ENCODE peak calls at places on chromosomes 12 and 14, in six cellular contexts. Z is psoas muscle, A is adrenal gland, S is PC-3, V is foreskin keratinocyte, U is HCT116. O is an unnamed sample.

GRCh38 chr12:88897723-88898122 is 317.5 kb upstream of the KITLG start:
- DNase-seq in Z (no peak), A (no peak), S (no peak), V (no peak), U (no peak), O (no peak)

GRCh38 chr14:76784881-76785280 is 23.6 kb downstream of the VASH1 start:
- DNase-seq in Z (peak; percentile 76), A (peak; percentile 72), S (peak; percentile 77), V (peak; percentile 13), U (peak; percentile 60), O (peak; percentile 82)

GRCh38 chr12:113071063-113071426 is 14.5 kb downstream of the DTX1 start:
- DNase-seq in Z (no peak), A (no peak), S (no peak), V (no peak), U (no peak), O (no peak)

GRCh38 chr12:34405286-34406227 is 383.3 kb downstream of the ALG10 start:
- DNase-seq in Z (peak; percentile 2), A (peak; percentile 3), S (no peak), V (no peak), U (no peak), O (no peak)

GRCh38 chr12:94689646-94690036 is 39.3 kb upstream of the TMCC3 start:
- DNase-seq in Z (peak; percentile 25), A (no peak), S (no peak), V (no peak), U (no peak), O (no peak)

GRCh38 chr12:40586823-40587222 is 105.4 kb upstream of the CNTN1 start:
- DNase-seq in Z (no peak), A (no peak), S (no peak), V (peak; percentile 31), U (no peak), O (no peak)

GRCh38 chr12:30564394-30564793 is 131.3 kb downstream of the IPO8 start:
- DNase-seq in Z (no peak), A (no peak), S (no peak), V (no peak), U (no peak), O (no peak)

GRCh38 chr12:14327717-14328116 is 37.8 kb upstream of the ATF7IP start:
- DNase-seq in Z (no peak), A (no peak), S (no peak), V (no peak), U (no peak), O (no peak)

GRCh38 chr12:57268264-57268663 is 17.3 kb upstream of the STAC3 start:
- DNase-seq in Z (no peak), A (no peak), S (peak; percentile 15), V (no peak), U (no peak), O (no peak)

GRCh38 chr12:12891646-12892355 is 439 bp downstream of the GPRC5A start:
- DNase-seq in Z (no peak), A (no peak), S (no peak), V (no peak), U (no peak), O (no peak)

GRCh38 chr14:64673748-64674147 is 30.5 kb upstream of the PLEKHG3 start:
- DNase-seq in Z (no peak), A (no peak), S (no peak), V (peak; percentile 79), U (no peak), O (no peak)

GRCh38 chr12:102023343-102023930 is 38.4 kb downstream of the WASHC3 start:
- DNase-seq in Z (no peak), A (no peak), S (no peak), V (no peak), U (no peak), O (no peak)

GRCh38 chr12:20132818-20133217 is 235.5 kb upstream of the PDE3A start:
- DNase-seq in Z (no peak), A (no peak), S (no peak), V (no peak), U (no peak), O (no peak)

GRCh38 chr12:124618291-124618902 is 51.0 kb upstream of the NCOR2 start:
- DNase-seq in Z (no peak), A (no peak), S (no peak), V (peak; percentile 94), U (no peak), O (no peak)

GRCh38 chr12:95413576-95413975 is 60.4 kb upstream of the METAP2 start:
- DNase-seq in Z (no peak), A (no peak), S (no peak), V (no peak), U (no peak), O (no peak)

GRCh38 chr12:53190108-53190729 is 9.5 kb upstream of the CSAD start:
- DNase-seq in Z (peak; percentile 83), A (peak; percentile 71), S (peak; percentile 52), V (no peak), U (peak; percentile 23), O (no peak)

GRCh38 chr14:33668066-33668465 is 282.8 kb downstream of the EGLN3 start:
- DNase-seq in Z (no peak), A (no peak), S (peak; percentile 69), V (no peak), U (no peak), O (no peak)

DNA sequence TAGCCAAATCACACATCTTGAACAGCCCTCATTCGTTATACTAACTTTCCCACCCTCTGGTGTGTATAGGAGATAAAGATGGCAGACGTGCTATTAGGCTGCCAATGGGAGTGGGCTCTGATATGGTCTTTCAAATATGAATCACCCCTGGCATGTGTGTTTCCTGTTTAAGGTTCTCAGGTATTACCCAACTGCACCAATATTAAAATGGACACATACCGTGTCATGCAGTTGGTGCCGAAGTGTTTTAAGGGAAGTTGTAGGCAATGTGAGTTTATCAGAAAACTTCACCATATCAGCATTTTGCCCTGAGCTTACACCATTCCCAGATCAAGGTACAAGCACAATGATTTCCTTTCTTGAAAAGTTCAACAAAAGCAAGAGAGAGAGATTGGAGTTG is 33.5 kb downstream of the CHST11 start:
- DNase-seq in Z (no peak), A (no peak), S (no peak), V (no peak), U (no peak), O (no peak)
- H3K27ac ChIP-seq in Z (no peak overlapping the region), A (no peak overlapping the region), S (no peak overlapping the region), V (no peak overlapping the region), U (no peak overlapping the region), O (no peak overlapping the region)

DNA sequence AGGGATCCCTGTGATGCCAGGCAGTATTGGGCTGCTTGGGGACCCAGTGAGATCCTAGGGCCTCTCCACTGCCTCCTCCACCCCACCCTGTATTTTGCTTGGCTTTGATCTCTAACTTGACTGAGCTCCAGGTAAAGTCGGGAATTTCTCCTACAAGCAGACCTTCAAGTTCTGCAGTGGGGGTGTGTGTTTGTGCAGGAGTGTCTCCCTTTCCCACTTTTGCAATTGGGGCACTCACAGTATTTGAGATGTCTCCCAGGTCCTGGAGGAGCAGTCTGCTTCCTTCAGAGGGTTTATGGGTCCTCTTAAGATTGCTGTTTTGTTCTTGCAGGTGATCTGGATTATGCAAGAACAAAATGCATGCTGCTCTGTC is 68.9 kb downstream of the ALG10B start:
- DNase-seq in Z (no peak), A (no peak), S (peak; percentile 49), V (no peak), U (no peak), O (no peak)
- H3K27ac ChIP-seq in Z (no peak overlapping the region), A (no peak overlapping the region), S (peak overlapping the region; percentile 96), V (no peak overlapping the region), U (no peak overlapping the region), O (no peak overlapping the region)

GRCh38 chr14:69317780-69318179 is 57.8 kb downstream of the GALNT16 start:
- DNase-seq in Z (no peak), A (no peak), S (no peak), V (no peak), U (no peak), O (no peak)

GRCh38 chr14:69318901-69319475 is 59.0 kb downstream of the GALNT16 start:
- DNase-seq in Z (no peak), A (no peak), S (no peak), V (no peak), U (no peak), O (no peak)

GRCh38 chr14:69316449-69317391 is 56.8 kb downstream of the GALNT16 start:
- DNase-seq in Z (peak; percentile 60), A (peak; percentile 35), S (peak; percentile 94), V (peak; percentile 54), U (no peak), O (no peak)

GRCh38 chr14:69318241-69318640 is 58.3 kb downstream of the GALNT16 start:
- DNase-seq in Z (no peak), A (no peak), S (no peak), V (no peak), U (no peak), O (no peak)

DNA sequence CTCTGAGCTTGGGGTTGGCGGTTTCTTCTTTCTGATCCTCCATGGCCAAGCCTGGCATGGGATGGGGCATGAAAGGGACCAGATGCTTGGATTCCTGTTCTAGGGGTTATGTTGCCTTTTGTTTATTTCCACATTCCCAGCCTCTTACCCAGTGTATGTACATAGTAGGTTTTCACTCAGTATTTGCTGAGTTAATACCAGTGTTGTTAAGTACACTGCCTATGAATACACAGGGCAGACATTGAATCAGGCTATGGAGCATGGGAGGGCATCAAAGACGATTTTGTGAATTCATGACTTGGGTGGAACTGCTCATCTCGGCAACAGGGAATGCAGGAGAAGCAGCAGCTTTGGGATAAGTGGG is 57.4 kb downstream of the GALNT16 start:
- DNase-seq in Z (no peak), A (no peak), S (peak; percentile 72), V (no peak), U (no peak), O (no peak)
- H3K27ac ChIP-seq in Z (no peak overlapping the region), A (no peak overlapping the region), S (peak overlapping the region; percentile 52), V (no peak overlapping the region), U (no peak overlapping the region), O (no peak overlapping the region)

GRCh38 chr14:74522740-74523139 is 29.2 kb downstream of the ISCA2 start:
- DNase-seq in Z (peak; percentile 7), A (no peak), S (no peak), V (no peak), U (no peak), O (no peak)

GRCh38 chr14:74521756-74522155 is 28.2 kb downstream of the ISCA2 start:
- DNase-seq in Z (no peak), A (no peak), S (no peak), V (no peak), U (no peak), O (no peak)

GRCh38 chr14:74525361-74525851 is 31.8 kb downstream of the ISCA2 start:
- DNase-seq in Z (no peak), A (no peak), S (no peak), V (no peak), U (no peak), O (no peak)

GRCh38 chr14:74524813-74525135 is 31.2 kb downstream of the ISCA2 start:
- DNase-seq in Z (no peak), A (no peak), S (no peak), V (no peak), U (no peak), O (no peak)

DNA sequence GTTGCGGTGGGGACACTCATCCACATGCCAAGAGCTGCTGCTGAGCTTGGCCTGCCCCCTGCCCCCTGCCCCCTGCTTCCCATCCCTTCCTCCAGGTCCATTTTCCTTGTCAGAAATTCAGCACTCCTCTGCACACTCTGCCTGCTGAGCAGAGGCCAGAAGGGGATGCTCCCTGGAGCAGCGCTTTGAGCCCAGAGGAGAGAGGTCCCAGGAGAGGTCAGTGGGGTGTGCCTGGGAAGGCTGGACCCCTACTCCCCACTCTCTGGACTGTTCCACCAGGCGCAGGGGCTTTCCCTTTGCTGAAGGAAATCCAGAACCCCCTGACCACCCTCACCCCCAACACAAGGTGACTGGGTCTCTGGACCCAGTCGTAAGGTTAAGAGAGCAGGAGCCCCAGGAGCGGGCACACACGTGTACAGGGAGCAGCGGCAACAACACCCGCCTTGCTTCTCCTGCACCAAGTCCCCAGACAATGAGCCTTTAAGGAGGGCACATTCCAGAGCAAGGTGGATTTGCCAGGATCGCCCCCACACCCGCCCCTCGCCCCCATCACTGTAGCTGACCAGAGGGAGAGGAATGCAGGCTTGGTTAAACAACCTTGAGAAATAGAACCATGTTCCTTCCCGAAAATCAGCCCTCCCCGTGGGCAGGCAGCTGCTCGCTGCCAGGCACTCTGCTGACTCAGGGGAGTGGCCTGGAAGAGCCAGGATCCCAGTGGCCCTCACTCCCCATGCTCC is 30.7 kb downstream of the ISCA2 start:
- DNase-seq in Z (peak; percentile 25), A (peak; percentile 49), S (no peak), V (no peak), U (no peak), O (no peak)
- H3K27ac ChIP-seq in Z (no peak overlapping the region), A (no peak overlapping the region), S (no peak overlapping the region), V (no peak overlapping the region), U (no peak overlapping the region), O (no peak overlapping the region)